ENCODE peak calls at places on chromosomes 12 and 14, in six cellular contexts. B is PC-3, W is SK-N-SH, M is neural progenitor cell, Z is HCT116, K is GM23248. O is an unnamed sample.

GRCh38 chr12:60052483-60052882 is 456.7 kb downstream of the SLC16A7 start:
- DNase-seq in M (no peak), W (no peak), Z (no peak), B (peak; percentile 64), K (no peak), O (no peak)

GRCh38 chr12:131852551-131853299 is 24.5 kb downstream of the MMP17 start:
- DNase-seq in B (no peak), K (peak; percentile 38), W (no peak), Z (no peak), M (no peak), O (no peak)

GRCh38 chr12:39935275-39935674 is 170.6 kb downstream of the SLC2A13 start:
- DNase-seq in Z (no peak), W (no peak), M (no peak), B (no peak), K (peak; percentile 75), O (no peak)

GRCh38 chr14:74314576-74314975 is 11.8 kb upstream of the ABCD4 start:
- DNase-seq in K (no peak), B (no peak), W (no peak), M (no peak), Z (no peak), O (no peak)

GRCh38 chr14:55129428-55130193 is 559 bp downstream of the LGALS3 start:
- DNase-seq in W (peak; percentile 81), Z (no peak), K (peak; percentile 93), B (peak; percentile 84), M (peak; percentile 53), O (peak; percentile 7)

GRCh38 chr14:93032301-93032929 is 83.3 kb downstream of the ITPK1 start:
- DNase-seq in W (no peak), Z (no peak), M (peak; percentile 50), K (peak; percentile 62), B (peak; percentile 54), O (no peak)

GRCh38 chr12:12722351-12723146 is 5.4 kb downstream of the CDKN1B start:
- DNase-seq in W (no peak), K (peak; percentile 56), Z (no peak), M (no peak), B (peak; percentile 36), O (peak; percentile 85)

GRCh38 chr14:30874120-30874998 is at the start of gene COCH:
- DNase-seq in Z (peak; percentile 4), B (peak; percentile 45), K (peak; percentile 16), W (peak; percentile 92), M (peak; percentile 86), O (peak; percentile 26)

GRCh38 chr12:104434129-104434528 is 22.6 kb upstream of the CHST11 start:
- DNase-seq in W (no peak), M (no peak), B (no peak), Z (no peak), K (no peak), O (no peak)

GRCh38 chr12:13857750-13858149 is 123.7 kb downstream of the GRIN2B start:
- DNase-seq in B (no peak), W (no peak), Z (no peak), M (no peak), K (no peak), O (no peak)

GRCh38 chr12:106101798-106102197 is 37.0 kb downstream of the NUAK1 start:
- DNase-seq in W (no peak), M (no peak), Z (no peak), K (no peak), B (no peak), O (no peak)

GRCh38 chr12:89709994-89710872 is 1.6 kb upstream of the ATP2B1 start:
- DNase-seq in W (no peak), M (peak; percentile 77), Z (no peak), K (peak; percentile 74), B (peak; percentile 26), O (no peak)

GRCh38 chr14:32134448-32135070 is 57.5 kb downstream of the ARHGAP5 start:
- DNase-seq in B (peak; percentile 93), W (no peak), M (no peak), K (peak; percentile 47), Z (no peak), O (no peak)

GRCh38 chr12:116395381-116395780 is 117.9 kb upstream of the MED13L start:
- DNase-seq in W (no peak), B (no peak), K (peak; percentile 36), M (no peak), Z (no peak), O (no peak)

GRCh38 chr12:113534555-113534954 is 62.9 kb upstream of the LHX5 start:
- DNase-seq in K (no peak), W (no peak), Z (no peak), B (no peak), M (no peak), O (no peak)
- H3K9ac ChIP-seq in K (no peak overlapping the region), W (no peak overlapping the region), Z (no peak overlapping the region), B (no peak overlapping the region), M (no peak overlapping the region), O (no peak overlapping the region)

GRCh38 chr14:53109688-53110041 is 43.5 kb downstream of the DDHD1 start:
- DNase-seq in W (no peak), K (no peak), B (no peak), Z (no peak), M (no peak), O (no peak)
- TF ChIP-seq EZH2phosphoT487 in W (no peak), K (no peak), B (no peak), Z (no peak), M (no peak), O (no peak)

GRCh38 chr12:79422060-79422812 is 268.5 kb downstream of the PAWR start:
- DNase-seq in Z (no peak), M (no peak), W (no peak), B (no peak), K (peak; percentile 32), O (no peak)

GRCh38 chr12:79424109-79424721 is 266.5 kb downstream of the PAWR start:
- DNase-seq in Z (no peak), B (peak; percentile 97), K (peak; percentile 97), M (peak; percentile 24), W (peak; percentile 30), O (no peak)

GRCh38 chr12:79423560-79423959 is 267.2 kb downstream of the PAWR start:
- DNase-seq in W (no peak), M (no peak), Z (no peak), K (peak; percentile 17), B (no peak), O (no peak)

GRCh38 chr12:79421236-79421740 is 269.5 kb downstream of the PAWR start:
- DNase-seq in W (no peak), B (no peak), K (no peak), Z (no peak), M (no peak), O (no peak)

GRCh38 chr12:79426121-79426520 is 264.6 kb downstream of the PAWR start:
- DNase-seq in B (no peak), Z (no peak), K (peak; percentile 16), M (no peak), W (no peak), O (no peak)
- H3K9ac ChIP-seq in B (no peak overlapping the region), Z (no peak overlapping the region), K (no peak overlapping the region), M (no peak overlapping the region), W (no peak overlapping the region), O (no peak overlapping the region)

DNA sequence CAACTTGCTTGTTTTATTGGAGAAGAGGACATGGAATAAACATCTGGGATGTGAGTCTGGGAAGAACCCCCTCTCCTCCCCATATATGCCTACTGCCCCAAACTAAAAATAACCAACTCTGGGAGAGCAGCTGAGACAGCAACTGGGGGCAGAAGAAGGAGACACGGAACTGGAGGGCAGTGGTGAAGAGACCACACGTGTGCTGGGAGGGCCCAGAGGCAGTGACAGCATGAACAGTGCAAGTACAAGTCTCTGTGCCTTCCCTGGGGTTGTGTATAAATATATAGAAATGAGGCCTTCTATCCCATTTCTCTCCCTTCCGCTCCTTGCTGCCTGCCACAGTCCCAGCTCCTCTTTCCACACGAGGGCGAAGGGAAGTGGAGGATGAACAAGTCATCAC is 4.0 kb upstream of the KRT73 start:
- DNase-seq in Z (no peak), W (no peak), M (no peak), K (no peak), B (no peak), O (no peak)
- TF ChIP-seq EZH2phosphoT487 in Z (no peak), W (no peak), M (no peak), K (no peak), B (no peak), O (no peak)

GRCh38 chr12:62900686-62901272 is 34.2 kb downstream of the PPM1H start:
- DNase-seq in B (peak; percentile 50), Z (no peak), M (no peak), W (no peak), K (no peak), O (no peak)

GRCh38 chr12:62898568-62898967 is 36.4 kb downstream of the PPM1H start:
- DNase-seq in K (peak; percentile 7), W (no peak), B (peak; percentile 61), M (no peak), Z (no peak), O (no peak)

GRCh38 chr12:62903151-62903550 is 31.8 kb downstream of the PPM1H start:
- DNase-seq in W (no peak), K (no peak), B (no peak), M (no peak), Z (no peak), O (peak; percentile 27)

GRCh38 chr12:62895351-62895750 is 39.6 kb downstream of the PPM1H start:
- DNase-seq in M (no peak), B (no peak), W (no peak), K (no peak), Z (no peak), O (no peak)

DNA sequence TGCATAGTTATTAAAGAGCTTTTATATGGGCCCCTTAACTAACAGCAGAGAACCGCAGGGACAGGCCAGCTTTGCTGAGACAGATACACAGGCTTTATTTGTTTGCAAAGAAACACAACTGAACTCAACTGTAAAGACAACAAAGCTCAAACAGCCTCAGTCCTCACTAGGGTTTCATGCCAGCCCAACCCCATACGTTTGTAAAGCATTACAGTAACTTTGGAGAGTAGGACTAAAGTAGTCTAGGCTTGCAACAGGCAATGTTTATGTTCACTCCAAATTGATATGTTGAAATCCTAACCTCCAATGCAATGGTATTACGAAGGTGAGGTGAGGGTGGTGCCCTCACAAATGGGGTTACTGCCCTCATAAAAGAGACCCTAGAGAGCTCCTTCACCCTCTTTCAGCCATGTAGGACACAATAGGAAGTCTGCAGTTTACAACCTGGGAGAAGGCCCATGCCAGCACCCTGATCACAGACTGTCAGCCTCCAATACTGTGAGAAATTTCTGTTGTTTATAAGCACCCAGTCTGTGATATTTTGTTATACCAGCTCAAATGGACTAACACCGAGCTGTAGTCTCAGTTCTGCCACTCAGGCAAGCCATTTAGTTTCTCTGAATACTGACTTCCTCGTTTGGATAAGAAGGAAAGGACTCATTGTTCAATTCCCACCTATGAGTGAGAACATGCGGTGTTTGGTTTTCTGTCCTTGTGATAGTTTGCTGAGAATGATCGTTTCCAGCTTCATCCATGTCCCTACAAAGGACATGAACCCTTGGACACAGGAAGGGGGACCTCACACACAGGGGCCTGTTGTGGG is 35.2 kb downstream of the PPM1H start:
- DNase-seq in W (no peak), K (no peak), B (no peak), M (no peak), Z (no peak), O (no peak)
- H3K9ac ChIP-seq in W (no peak overlapping the region), K (no peak overlapping the region), B (no peak overlapping the region), M (no peak overlapping the region), Z (no peak overlapping the region), O (no peak overlapping the region)

DNA sequence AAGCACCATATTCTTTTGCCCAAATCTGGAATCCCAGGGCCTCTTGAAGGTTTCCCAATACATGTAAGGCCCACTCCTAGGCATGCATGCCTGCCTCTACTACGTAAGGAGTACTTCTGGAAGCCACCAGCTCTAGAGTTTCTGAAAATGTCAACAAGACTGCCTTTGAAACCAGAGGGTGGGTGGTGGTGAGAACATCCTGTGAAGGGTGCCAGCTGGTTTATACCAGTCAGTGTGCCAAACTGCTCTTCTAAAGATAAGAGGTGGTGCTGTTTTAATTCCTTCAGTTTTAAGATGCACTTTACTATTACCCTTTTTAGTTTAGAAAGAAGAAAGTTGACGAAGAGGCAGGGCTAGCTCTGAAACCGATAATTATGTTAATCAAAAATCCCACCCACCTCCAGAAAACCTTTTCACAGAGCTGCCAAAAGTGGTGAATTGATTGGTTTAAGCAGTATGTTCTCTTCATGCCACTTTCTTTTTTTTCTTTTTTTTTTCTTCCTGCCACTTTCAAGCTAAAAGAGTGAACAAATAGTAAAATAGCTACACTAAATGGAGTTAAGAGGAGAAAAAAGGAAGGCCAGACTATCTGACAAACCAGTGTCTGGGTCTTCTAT is 8.8 kb upstream of the WDR89 start:
- DNase-seq in M (no peak), Z (no peak), K (peak; percentile 13), B (no peak), W (no peak), O (no peak)
- TF ChIP-seq EZH2phosphoT487 in M (no peak), Z (no peak), K (no peak), B (no peak), W (no peak), O (no peak)

O was measured in MM.1S.